ENCODE peak calls at places on chromosome 19, in nine cellular contexts. Y, S, I, Z, U, O, N, P and V are unnamed samples. For H3K4me1, the result is how much of the 10 kb centered on the place peaks cover.

GRCh38 chr19:35644206-35644986 is 2.9 kb downstream of the ETV2 start:
- DNase-seq in Y (peak), S (peak), I (peak), Z (peak), U (peak), O (peak), N (peak), P (peak), V (peak)

GRCh38 chr19:19776206-19777008 is 43.5 kb upstream of the ZNF14 start:
- DNase-seq in Y (peak), S (peak), I (peak), Z (peak), U (peak), O (peak), N (peak), P (peak), V (peak)

GRCh38 chr19:5667751-5668271 is 12.5 kb downstream of the MICOS13 start:
- DNase-seq in Y (no peak), S (peak), I (no peak), Z (no peak), U (no peak), O (no peak), N (no peak), P (no peak), V (no peak)

GRCh38 chr19:58229255-58229639 is 533 bp downstream of the ZNF544 start:
- DNase-seq in Y (no peak), S (peak), I (no peak), Z (no peak), U (no peak), O (no peak), N (no peak), P (no peak), V (no peak)

GRCh38 chr19:8610041-8610927 is at the start of gene ADAMTS10:
- DNase-seq in Y (no peak), S (peak), I (peak), Z (no peak), U (no peak), O (peak), N (peak), P (no peak), V (peak)

GRCh38 chr19:10712754-10713153 is 5.1 kb upstream of the DNM2 start:
- DNase-seq in Y (no peak), S (no peak), I (no peak), Z (no peak), U (no peak), O (peak), N (no peak), P (no peak), V (no peak)

GRCh38 chr19:28546148-28546685 is 666.7 kb downstream of the UQCRFS1 start:
- DNase-seq in Y (no peak), S (no peak), I (no peak), Z (no peak), U (no peak), O (no peak), N (no peak), P (no peak), V (no peak)

GRCh38 chr19:6753178-6754031 is 13.8 kb downstream of the SH2D3A start:
- DNase-seq in Y (peak), S (peak), I (peak), Z (peak), U (peak), O (peak), N (peak), P (peak), V (peak)

GRCh38 chr19:2385053-2385721 is 25.1 kb downstream of the TMPRSS9 start:
- DNase-seq in Y (peak), S (peak), I (no peak), Z (peak), U (no peak), O (peak), N (no peak), P (no peak), V (no peak)

GRCh38 chr19:27744926-27745844 is 1467.8 kb downstream of the UQCRFS1 start:
- DNase-seq in Y (no peak), S (peak), I (no peak), Z (no peak), U (peak), O (peak), N (no peak), P (no peak), V (peak)

GRCh38 chr19:1206733-1207301 is 1.2 kb downstream of the STK11 start:
- DNase-seq in Y (no peak), S (peak), I (no peak), Z (no peak), U (no peak), O (no peak), N (no peak), P (no peak), V (peak)

DNA sequence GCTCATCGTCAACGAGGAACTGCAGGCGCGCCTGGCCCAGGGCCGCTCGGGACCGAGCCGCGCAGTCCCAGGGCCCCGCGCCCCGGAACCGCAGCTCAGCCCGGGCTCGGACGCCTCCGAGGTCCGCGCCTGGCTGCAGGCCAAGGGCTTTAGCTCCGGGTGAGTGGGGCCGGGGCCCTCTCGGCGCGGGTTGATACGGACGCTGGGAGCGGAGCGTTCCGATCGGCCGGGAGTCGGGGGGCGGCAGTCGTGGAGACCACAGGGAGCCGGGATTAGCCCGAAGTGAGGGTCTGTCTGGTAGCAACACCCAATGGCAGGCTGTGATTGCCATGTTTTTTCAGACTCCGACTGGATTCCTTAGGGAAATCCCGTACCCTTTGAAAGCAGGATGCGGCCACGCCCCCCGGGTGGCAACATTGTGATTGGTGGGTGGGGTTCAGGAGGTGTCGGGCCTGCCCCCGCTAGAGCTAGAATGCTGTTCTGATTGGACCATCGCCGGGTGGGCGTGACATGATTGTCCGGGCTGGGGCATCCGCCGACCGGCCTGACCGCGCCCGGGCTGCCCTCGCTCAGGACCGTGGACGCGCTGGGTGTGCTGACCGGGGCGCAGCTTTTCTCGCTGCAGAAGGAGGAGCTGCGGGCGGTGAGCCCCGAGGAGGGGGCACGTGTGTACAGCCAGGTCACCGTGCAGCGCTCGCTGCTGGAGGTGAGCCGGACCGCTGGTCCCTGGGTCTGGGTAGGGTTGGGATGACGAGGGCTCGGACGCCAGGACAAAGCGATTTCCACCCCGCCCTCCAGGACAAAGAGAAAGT is 11.3 kb downstream of the EPS8L1 start:
- DNase-seq in Y (no peak), S (peak), I (peak), Z (no peak), U (peak), O (peak), N (peak), P (peak), V (peak)
- H3K4me3 ChIP-seq in Y (no peak), S (peak), I (peak), Z (no peak), U (peak), O (peak), N (peak), P (peak), V (peak)

GRCh38 chr19:18718015-18718526 is 34.6 kb downstream of the CRTC1 start:
- DNase-seq in Y (no peak), S (peak), I (no peak), Z (no peak), U (no peak), O (no peak), N (no peak), P (no peak), V (no peak)

GRCh38 chr19:18717601-18718000 is 34.1 kb downstream of the CRTC1 start:
- DNase-seq in Y (no peak), S (peak), I (no peak), Z (no peak), U (no peak), O (no peak), N (no peak), P (no peak), V (no peak)

GRCh38 chr19:18719541-18719940 is 36.1 kb downstream of the CRTC1 start:
- DNase-seq in Y (no peak), S (no peak), I (no peak), Z (no peak), U (no peak), O (no peak), N (no peak), P (no peak), V (no peak)

GRCh38 chr19:18716857-18717256 is 33.4 kb downstream of the CRTC1 start:
- DNase-seq in Y (no peak), S (no peak), I (no peak), Z (no peak), U (no peak), O (no peak), N (no peak), P (no peak), V (no peak)

GRCh38 chr19:18718846-18719458 is 35.5 kb downstream of the CRTC1 start:
- DNase-seq in Y (no peak), S (no peak), I (no peak), Z (no peak), U (no peak), O (no peak), N (no peak), P (no peak), V (no peak)
- H3K4me1 ChIP-seq in Y (under half), S (under half), I (under half), Z (under half), U (under half), O (under half), N (under half), P (under half), V (under half)

GRCh38 chr19:42528354-42529247 is at the start of gene CEACAM1:
- DNase-seq in Y (peak), S (no peak), I (no peak), Z (no peak), U (peak), O (peak), N (peak), P (no peak), V (peak)
- H3K4me3 ChIP-seq in Y (no peak), S (no peak), I (peak), Z (no peak), U (peak), O (peak), N (peak), P (no peak), V (peak)

DNA sequence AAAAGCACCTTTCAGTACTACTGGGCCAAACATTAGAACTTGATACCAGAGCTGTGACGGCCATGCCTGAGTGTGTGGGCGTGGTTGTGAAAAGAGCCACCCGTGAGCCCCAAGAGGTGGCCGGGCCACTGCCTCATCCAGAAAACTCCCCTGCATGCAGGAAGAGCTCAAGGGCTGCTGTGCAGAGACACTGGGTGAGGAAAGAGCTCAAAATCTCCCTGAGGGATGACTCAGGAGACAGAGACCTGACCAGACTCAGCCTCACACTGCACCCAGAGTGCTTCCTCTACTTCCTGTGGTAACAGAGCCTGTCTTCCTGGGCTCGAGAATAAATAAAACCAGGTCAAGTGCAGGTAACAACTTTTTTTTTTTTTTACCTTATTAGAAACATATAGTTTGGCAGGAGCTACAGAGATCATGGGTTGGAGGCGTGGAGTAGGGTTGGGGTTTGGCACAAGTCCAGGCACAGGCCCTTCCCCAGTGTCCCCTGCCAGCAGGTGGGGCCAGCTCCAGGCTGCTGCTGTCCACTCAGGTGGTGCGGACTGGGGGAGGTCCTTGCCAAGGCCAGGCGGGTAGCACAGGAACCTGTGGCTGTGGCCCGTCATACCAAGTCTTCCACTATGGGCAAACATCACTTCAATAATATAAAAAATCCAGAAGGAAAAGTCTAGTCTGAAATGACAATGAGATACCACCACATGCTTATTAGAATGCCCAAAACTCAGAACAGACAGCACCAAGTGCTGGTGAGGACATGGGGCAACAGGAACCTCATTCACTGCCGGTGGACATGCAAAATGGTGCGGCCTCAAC is 25.5 kb downstream of the ELL start:
- DNase-seq in Y (peak), S (no peak), I (peak), Z (no peak), U (peak), O (peak), N (peak), P (no peak), V (peak)
- H3K4me1 ChIP-seq in Y (under half), S (under half), I (half or more), Z (under half), U (half or more), O (half or more), N (half or more), P (under half), V (under half)

GRCh38 chr19:51341066-51341465 is 873 bp downstream of the VSIG10L start:
- DNase-seq in Y (no peak), S (peak), I (peak), Z (no peak), U (no peak), O (no peak), N (no peak), P (no peak), V (no peak)

GRCh38 chr19:51339687-51340656 is 2.0 kb downstream of the VSIG10L start:
- DNase-seq in Y (peak), S (peak), I (peak), Z (peak), U (peak), O (peak), N (peak), P (peak), V (peak)

GRCh38 chr19:51342631-51343569 is 961 bp upstream of the VSIG10L start:
- DNase-seq in Y (no peak), S (peak), I (peak), Z (no peak), U (no peak), O (no peak), N (no peak), P (no peak), V (no peak)

GRCh38 chr19:51339313-51339686 is 2.6 kb downstream of the VSIG10L start:
- DNase-seq in Y (no peak), S (no peak), I (no peak), Z (peak), U (no peak), O (no peak), N (no peak), P (no peak), V (no peak)

DNA sequence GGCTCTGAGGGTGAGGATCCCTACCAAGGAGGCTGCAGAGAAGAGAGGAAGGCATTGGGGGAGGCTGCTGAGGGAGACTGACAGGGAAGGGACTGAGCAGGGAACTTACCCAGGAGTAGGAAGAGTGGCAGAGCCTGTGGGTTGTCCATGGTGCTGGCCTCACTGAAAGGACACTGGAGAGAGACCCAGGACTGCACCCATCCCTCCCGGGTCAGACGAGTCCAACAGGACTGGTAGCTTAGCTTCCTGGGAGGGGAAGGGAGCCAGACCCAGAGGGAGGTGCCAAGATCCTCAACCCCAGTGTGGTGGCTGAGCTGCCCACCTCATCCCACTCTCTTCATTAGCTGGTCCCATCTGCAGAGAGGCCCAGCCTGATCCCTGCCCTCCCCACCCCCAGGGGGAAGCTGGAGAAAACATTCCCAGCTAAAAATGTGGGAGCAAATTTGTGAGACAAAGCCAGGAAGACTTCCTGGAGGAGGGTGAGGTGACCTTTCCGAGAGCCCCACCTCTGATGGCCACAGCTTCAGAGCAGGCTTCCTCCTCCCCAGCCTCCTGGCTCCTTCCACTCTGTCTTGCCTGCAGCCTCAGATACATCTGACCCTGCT is at the start of gene VSIG10L:
- DNase-seq in Y (peak), S (peak), I (peak), Z (no peak), U (no peak), O (no peak), N (no peak), P (no peak), V (no peak)
- H3K4me3 ChIP-seq in Y (no peak), S (peak), I (no peak), Z (no peak), U (no peak), O (no peak), N (no peak), P (peak), V (no peak)

DNA sequence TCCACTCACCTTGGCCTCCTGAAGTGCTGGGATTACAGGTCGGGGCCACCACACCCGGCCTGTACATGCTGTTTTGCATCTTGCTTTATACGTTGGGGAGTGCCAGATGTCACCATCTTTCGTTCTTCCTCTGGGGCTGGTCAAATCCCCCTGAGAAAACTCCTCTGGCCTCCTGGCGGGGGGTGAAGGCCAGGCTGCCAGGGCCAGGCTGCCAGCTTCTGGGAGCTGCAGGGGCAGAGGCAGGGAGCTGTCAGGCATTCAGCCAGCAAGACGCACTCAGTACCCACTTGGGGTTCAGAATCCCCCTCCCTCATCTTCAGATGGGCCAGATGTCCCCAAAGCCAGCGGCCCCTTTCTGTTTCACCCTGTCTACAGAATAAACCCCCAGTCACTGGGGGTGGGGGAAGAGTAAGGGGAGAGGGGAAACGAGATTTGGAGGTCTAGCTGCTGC is 16.1 kb downstream of the ZSWIM9 start:
- DNase-seq in Y (no peak), S (no peak), I (no peak), Z (no peak), U (no peak), O (no peak), N (no peak), P (no peak), V (no peak)
- H3K4me1 ChIP-seq in Y (under half), S (under half), I (under half), Z (under half), U (under half), O (under half), N (under half), P (under half), V (under half)

DNA sequence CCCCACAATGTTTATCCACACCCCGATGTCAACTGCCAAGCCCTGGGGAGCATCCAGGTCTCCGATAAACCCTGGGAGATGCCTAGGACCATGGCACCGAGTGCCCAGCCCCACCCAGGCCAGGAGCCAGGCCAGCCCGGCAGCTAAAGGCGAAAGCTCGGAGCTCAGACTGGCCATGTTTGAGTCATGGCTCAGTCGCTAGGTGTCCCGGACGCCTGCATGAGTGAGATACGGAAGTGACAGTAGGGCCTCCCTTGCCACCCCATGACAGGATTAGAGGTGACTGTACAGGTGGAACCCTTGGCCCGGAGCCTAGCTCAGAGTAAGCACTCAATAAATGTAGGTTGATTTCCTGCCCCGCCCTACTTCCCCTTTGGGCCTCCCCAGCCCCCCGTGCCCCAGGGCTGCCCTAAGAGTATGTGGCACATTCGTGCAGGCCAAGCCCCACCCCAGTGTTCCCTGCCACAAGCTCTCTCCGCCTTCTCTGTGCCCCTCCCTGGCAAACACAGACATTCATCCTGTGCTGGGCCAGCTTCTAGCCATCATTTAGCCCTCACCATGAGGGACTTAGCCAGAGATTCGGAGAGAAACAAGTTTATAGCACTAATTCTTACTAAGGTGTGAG is 5.8 kb upstream of the TPM4 start:
- DNase-seq in Y (peak), S (peak), I (peak), Z (no peak), U (peak), O (peak), N (peak), P (no peak), V (peak)
- H3K4me3 ChIP-seq in Y (peak), S (no peak), I (peak), Z (no peak), U (peak), O (peak), N (no peak), P (no peak), V (no peak)

GRCh38 chr19:3986260-3987041 is 1.2 kb upstream of the EEF2 start:
- DNase-seq in Y (peak), S (peak), I (peak), Z (peak), U (peak), O (peak), N (no peak), P (peak), V (no peak)
- H3K4me1 ChIP-seq in Y (under half), S (under half), I (under half), Z (under half), U (half or more), O (under half), N (half or more), P (under half), V (under half)